ENCODE peak calls at places on chromosomes 4 and X, in five cellular contexts. S is heart left ventricle, K is thoracic aorta, N is fibroblast of lung, J is mesenchymal stem cell. I is an unnamed sample. For H3K4me1, the result is how much of the 10 kb centered on the place peaks cover.

GRCh38 chrX:70422886-70423336 is at the start of gene GDPD2:
- DNase-seq in N (peak), K (no peak), J (no peak), S (no peak), I (peak)

GRCh38 chrX:70088791-70089190 is 26.5 kb downstream of the OTUD6A start:
- DNase-seq in J (no peak), S (no peak), N (no peak), K (no peak), I (no peak)

GRCh38 chr4:157048248-157048647 is 27.7 kb upstream of the GLRB start:
- DNase-seq in N (peak), S (no peak), K (no peak), J (peak), I (no peak)

GRCh38 chrX:9535101-9535500 is 70.2 kb downstream of the TBL1X start:
- DNase-seq in N (no peak), S (no peak), J (no peak), K (no peak), I (no peak)

GRCh38 chrX:16743604-16744325 is 24.4 kb downstream of the SYAP1 start:
- DNase-seq in J (peak), K (no peak), N (peak), S (no peak), I (no peak)

GRCh38 chr4:8349664-8350225 is 80.2 kb downstream of the HTRA3 start:
- DNase-seq in N (no peak), J (no peak), K (no peak), S (no peak), I (no peak)

GRCh38 chr4:82906469-82906868 is 5.9 kb downstream of the THAP9 start:
- DNase-seq in N (no peak), S (no peak), K (no peak), J (no peak), I (no peak)

GRCh38 chrX:110402855-110403230 is 44.2 kb downstream of the RTL9 start:
- DNase-seq in S (no peak), K (no peak), J (no peak), N (no peak), I (no peak)

GRCh38 chr4:122621010-122621616 is at the start of gene IL21:
- DNase-seq in N (no peak), J (no peak), K (no peak), S (no peak), I (no peak)

GRCh38 chr4:122854860-122855259 is 28.2 kb downstream of the FGF2 start:
- DNase-seq in S (no peak), K (peak), J (no peak), N (no peak), I (no peak)

GRCh38 chrX:133776072-133776471 is 209.3 kb downstream of the GPC3 start:
- DNase-seq in K (no peak), N (peak), S (no peak), J (no peak), I (peak)

GRCh38 chrX:129777218-129777768 is 2.5 kb upstream of the SASH3 start:
- DNase-seq in N (no peak), K (no peak), J (no peak), S (peak), I (peak)

GRCh38 chrX:146054311-146054710 is 236.7 kb downstream of the SLITRK2 start:
- DNase-seq in J (no peak), K (no peak), N (no peak), S (no peak), I (no peak)

GRCh38 chr4:65917486-65917885 is 247.2 kb upstream of the EPHA5 start:
- DNase-seq in K (no peak), J (peak), S (no peak), N (no peak), I (no peak)

GRCh38 chrX:147838465-147839131 is 73.1 kb upstream of the FMR1 start:
- DNase-seq in J (no peak), K (no peak), N (peak), S (no peak), I (no peak)

GRCh38 chr4:164807611-164808010 is 53.7 kb downstream of the SMIM31 start:
- DNase-seq in S (no peak), N (no peak), K (no peak), J (peak), I (no peak)

GRCh38 chr4:173135241-173135847 is 33.3 kb upstream of the GALNT7 start:
- DNase-seq in J (peak), N (peak), K (no peak), S (no peak), I (no peak)

GRCh38 chr4:164648151-164648848 is 105.6 kb upstream of the SMIM31 start:
- DNase-seq in N (peak), K (no peak), J (no peak), S (no peak), I (no peak)

GRCh38 chrX:149682956-149683947 is 28.6 kb upstream of the MAGEA11 start:
- DNase-seq in J (no peak), S (no peak), K (no peak), N (no peak), I (no peak)

GRCh38 chr4:134952775-134953174 is 751.2 kb upstream of the PABPC4L start:
- DNase-seq in N (no peak), J (no peak), K (no peak), S (no peak), I (no peak)

GRCh38 chrX:49977319-49978090 is 55.1 kb downstream of the CLCN5 start:
- DNase-seq in S (no peak), J (no peak), N (no peak), K (no peak), I (no peak)

GRCh38 chr4:1246901-1247810 is 1.8 kb downstream of the CTBP1 start:
- DNase-seq in J (no peak), K (no peak), S (peak), N (no peak), I (no peak)
- H3K4me1 ChIP-seq in J (half or more), K (half or more), S (half or more), N (under half), I (under half)

GRCh38 chr4:1757836-1758235 is 35.3 kb upstream of the FGFR3 start:
- DNase-seq in K (no peak), S (no peak), J (no peak), N (no peak), I (no peak)
- H3K4me1 ChIP-seq in K (under half), S (under half), J (under half), N (under half), I (under half)

GRCh38 chrX:154354013-154354412 is 20.4 kb downstream of the FLNA start:
- DNase-seq in K (no peak), S (no peak), N (no peak), J (no peak), I (no peak)
- H3K4me1 ChIP-seq in K (under half), S (under half), N (under half), J (under half), I (under half)

DNA sequence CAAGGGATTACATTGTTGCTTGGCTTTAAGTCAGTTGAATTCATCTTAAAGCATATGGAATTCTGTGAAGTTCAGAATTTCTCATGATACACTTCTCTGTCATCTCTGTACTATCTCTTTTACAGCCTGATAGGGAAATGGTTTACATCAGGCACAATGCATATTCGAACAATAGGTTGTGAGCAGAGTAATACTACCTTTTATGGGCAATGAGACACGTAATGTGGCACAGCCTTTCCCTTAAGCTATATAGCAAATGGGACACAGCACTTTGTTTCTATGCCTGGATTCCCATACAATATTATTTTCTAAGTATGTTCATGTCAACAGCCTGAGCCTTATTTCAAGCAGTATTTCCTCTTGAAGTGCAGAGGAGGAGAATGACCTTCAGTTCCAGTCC is 58.4 kb downstream of the SYNPO2 start:
- DNase-seq in N (no peak), J (no peak), S (no peak), K (no peak), I (no peak)
- H3K4me1 ChIP-seq in N (under half), J (under half), S (under half), K (half or more), I (under half)

DNA sequence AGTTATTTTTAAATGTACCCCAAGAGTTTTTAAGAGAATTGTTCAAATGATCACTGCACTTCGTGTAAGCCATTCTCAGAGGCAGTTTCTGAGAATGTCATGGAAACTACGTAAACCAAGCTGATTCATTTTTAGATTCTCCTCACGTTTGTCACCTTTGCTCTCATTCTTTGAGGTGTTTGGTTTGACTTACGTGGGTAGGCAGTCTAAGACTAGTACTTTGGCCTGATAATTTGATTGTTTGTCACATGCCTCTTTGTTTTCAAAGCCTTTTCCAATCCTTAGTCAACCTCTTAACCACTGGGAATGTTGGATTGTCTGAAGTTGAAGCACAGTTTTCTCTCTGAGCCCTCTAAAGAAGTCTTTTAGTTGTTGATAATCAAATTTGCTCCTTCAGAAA is 10.5 kb downstream of the SEPTIN11 start:
- DNase-seq in J (no peak), K (no peak), N (no peak), S (no peak), I (no peak)
- H3K4me1 ChIP-seq in J (under half), K (under half), N (under half), S (under half), I (under half)

DNA sequence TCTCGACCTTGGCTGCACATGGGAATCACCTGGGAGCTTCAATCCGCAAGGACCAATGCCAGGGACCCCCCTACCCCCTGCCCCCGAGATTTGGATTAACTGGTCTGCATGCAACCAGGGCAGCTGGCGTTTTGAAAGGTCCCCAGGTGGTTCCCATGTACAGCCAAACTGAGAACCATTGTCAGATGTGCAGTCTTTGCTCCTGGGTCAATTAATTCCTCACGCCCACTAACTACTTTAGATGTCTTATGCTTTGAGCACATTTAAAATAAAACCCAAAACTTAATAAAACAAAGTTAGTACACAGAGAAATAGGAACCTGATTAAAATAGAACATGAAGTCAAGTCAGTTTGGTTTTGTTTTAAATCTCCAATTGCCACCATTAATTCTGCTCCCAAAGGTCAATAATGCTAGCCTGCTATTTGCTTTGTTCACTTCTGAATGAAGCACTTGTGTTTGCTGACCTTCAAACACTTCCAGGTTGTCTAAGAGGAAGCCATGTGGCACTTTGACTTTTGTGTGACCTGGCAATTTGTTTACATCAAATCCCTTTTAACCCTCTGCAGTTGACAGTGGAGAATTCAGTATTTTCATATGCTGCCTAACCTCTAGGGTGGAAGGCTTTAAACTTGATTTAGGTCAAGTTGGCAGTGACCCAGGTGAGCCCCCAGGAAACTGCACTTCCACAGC is 27.2 kb upstream of the TMSB4X start:
- DNase-seq in N (no peak), K (no peak), J (no peak), S (no peak), I (no peak)
- H3K4me1 ChIP-seq in N (under half), K (under half), J (under half), S (under half), I (under half)

DNA sequence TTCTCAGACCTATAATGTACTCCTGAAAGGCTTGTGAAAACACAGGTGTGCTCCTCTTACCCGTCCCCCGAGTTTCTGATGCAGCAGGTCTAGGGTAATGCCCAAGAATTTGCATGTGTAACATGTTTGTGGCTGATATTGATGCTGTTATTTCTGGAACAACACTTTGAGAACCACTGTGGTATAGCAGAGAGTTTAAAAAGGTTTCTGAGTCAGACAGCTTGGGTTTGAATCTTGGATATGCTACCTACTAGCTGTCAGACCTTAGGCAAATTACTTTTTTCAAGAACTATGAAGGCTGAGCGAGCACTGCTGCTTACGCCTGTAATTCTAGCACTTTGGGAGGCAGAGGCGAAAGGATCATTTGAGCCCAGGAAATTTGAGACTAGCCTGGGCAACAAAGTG is 4.9 kb downstream of the AFF1 start:
- DNase-seq in J (no peak), K (no peak), S (no peak), N (no peak), I (no peak)
- H3K4me1 ChIP-seq in J (under half), K (half or more), S (under half), N (under half), I (under half)

DNA sequence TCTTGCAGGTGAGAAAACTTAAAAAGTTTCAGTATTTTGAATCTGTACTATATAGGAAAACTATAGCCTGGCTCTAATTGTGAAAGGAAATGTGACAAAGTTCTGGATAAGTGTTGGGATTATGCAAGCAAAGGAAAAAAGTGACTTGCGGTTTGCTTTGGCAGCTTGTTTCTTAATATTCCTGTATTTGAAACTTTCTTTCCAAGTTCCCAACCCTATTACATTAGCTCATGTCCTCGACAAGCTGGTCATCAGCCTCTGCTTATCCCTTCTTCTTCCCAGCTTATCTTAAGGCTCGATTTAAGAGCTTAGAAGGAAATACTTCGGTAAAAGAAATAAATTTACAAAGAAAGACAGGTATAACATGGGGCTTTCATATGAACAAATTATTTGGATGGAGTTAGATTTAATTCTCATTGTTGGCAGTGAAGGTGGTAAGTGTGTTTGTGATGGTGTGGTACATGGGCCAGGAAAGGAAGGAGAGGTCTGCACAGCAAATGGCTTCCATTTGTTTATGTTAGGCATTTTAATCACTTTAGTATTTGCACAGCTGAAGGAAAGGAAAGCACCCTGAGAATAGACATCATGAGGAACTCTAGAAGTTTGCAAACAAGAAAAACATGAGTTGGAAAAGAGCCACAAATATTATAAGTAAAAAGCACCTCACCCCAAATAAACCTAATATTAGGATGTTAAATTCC is 5.1 kb upstream of the MYOZ2 start:
- DNase-seq in S (no peak), J (peak), N (peak), K (no peak), I (no peak)
- H3K4me1 ChIP-seq in S (under half), J (under half), N (under half), K (half or more), I (under half)

I was measured in colonic mucosa.